ENCODE peak calls at places on chromosomes 4 and X, in eight cellular contexts. One of them, this sample, is unnamed.

GRCh38 chr4:123043793-123044425 is 121.5 kb upstream of the NUDT6 start:
- DNase-seq in uterus: no peak
- DNase-seq in A549: no peak
- DNase-seq in MM.1S: peak; percentile 37
- DNase-seq in hepatocyte: no peak
- DNase-seq in ascending aorta: no peak
- DNase-seq in testis: no peak
- DNase-seq in right cardiac atrium: no peak
- DNase-seq in this sample: no peak

GRCh38 chrX:97628807-97629596 is 745.3 kb downstream of the RPA4 start:
- DNase-seq in MM.1S: no peak
- DNase-seq in hepatocyte: peak; percentile 22
- DNase-seq in right cardiac atrium: no peak
- DNase-seq in ascending aorta: no peak
- DNase-seq in uterus: no peak
- DNase-seq in A549: no peak
- DNase-seq in testis: no peak
- DNase-seq in this sample: no peak

GRCh38 chr4:88702780-88703179 is 5.2 kb upstream of the NAP1L5 start:
- DNase-seq in ascending aorta: no peak
- DNase-seq in MM.1S: no peak
- DNase-seq in right cardiac atrium: no peak
- DNase-seq in A549: no peak
- DNase-seq in testis: no peak
- DNase-seq in uterus: no peak
- DNase-seq in hepatocyte: no peak
- DNase-seq in this sample: no peak

GRCh38 chrX:30865020-30865419 is 24.0 kb downstream of the TAB3 start:
- DNase-seq in hepatocyte: peak; percentile 11
- DNase-seq in uterus: no peak
- DNase-seq in ascending aorta: no peak
- DNase-seq in testis: no peak
- DNase-seq in right cardiac atrium: no peak
- DNase-seq in MM.1S: peak; percentile 7
- DNase-seq in A549: no peak
- DNase-seq in this sample: no peak

GRCh38 chr4:107719211-107719926 is 665 bp downstream of the PAPSS1 start:
- DNase-seq in A549: no peak
- DNase-seq in hepatocyte: no peak
- DNase-seq in right cardiac atrium: no peak
- DNase-seq in MM.1S: peak; percentile 45
- DNase-seq in uterus: peak; percentile 43
- DNase-seq in testis: no peak
- DNase-seq in ascending aorta: no peak
- DNase-seq in this sample: peak; percentile 31

GRCh38 chr4:47221721-47222120 is 190.4 kb downstream of the GABRB1 start:
- DNase-seq in ascending aorta: no peak
- DNase-seq in A549: no peak
- DNase-seq in hepatocyte: peak; percentile 10
- DNase-seq in MM.1S: no peak
- DNase-seq in right cardiac atrium: no peak
- DNase-seq in uterus: no peak
- DNase-seq in testis: no peak
- DNase-seq in this sample: no peak

GRCh38 chr4:122845760-122846159 is 19.1 kb downstream of the FGF2 start:
- DNase-seq in MM.1S: no peak
- DNase-seq in testis: no peak
- DNase-seq in hepatocyte: no peak
- DNase-seq in ascending aorta: no peak
- DNase-seq in uterus: no peak
- DNase-seq in right cardiac atrium: no peak
- DNase-seq in A549: no peak
- DNase-seq in this sample: no peak

GRCh38 chr4:143482753-143483362 is 30.6 kb upstream of the SMARCA5 start:
- DNase-seq in hepatocyte: peak; percentile 47
- DNase-seq in A549: peak; percentile 9
- DNase-seq in uterus: peak; percentile 30
- DNase-seq in ascending aorta: no peak
- DNase-seq in MM.1S: peak; percentile 48
- DNase-seq in testis: peak; percentile 33
- DNase-seq in right cardiac atrium: no peak
- DNase-seq in this sample: peak; percentile 14

GRCh38 chr4:140096483-140096861 is 57.5 kb downstream of the MAML3 start:
- DNase-seq in A549: no peak
- DNase-seq in right cardiac atrium: no peak
- DNase-seq in uterus: no peak
- DNase-seq in MM.1S: no peak
- DNase-seq in hepatocyte: no peak
- DNase-seq in ascending aorta: no peak
- DNase-seq in testis: no peak
- DNase-seq in this sample: no peak

GRCh38 chr4:173539986-173540385 is 10.0 kb upstream of the HAND2 start:
- DNase-seq in A549: no peak
- DNase-seq in MM.1S: no peak
- DNase-seq in uterus: no peak
- DNase-seq in hepatocyte: no peak
- DNase-seq in ascending aorta: no peak
- DNase-seq in testis: no peak
- DNase-seq in right cardiac atrium: no peak
- DNase-seq in this sample: no peak

DNA sequence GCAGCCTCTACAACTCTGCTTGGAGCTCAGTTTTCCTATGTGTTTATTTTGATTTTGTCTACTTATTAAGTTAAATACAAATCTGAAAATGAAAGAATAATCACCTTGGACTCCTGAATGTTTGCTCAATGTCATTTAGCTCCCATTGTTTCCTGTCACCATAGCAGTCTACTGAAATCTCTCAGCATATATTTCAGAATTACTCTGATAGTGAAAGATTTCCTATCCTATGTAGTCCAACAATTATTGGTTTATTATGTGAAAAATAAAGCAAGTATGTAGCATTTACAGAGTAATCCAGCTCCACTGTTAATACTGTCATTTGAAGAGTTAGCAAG is 168.4 kb downstream of the CBR4 start:
- DNase-seq in hepatocyte: no peak
- DNase-seq in testis: no peak
- DNase-seq in uterus: no peak
- DNase-seq in MM.1S: no peak
- DNase-seq in ascending aorta: no peak
- DNase-seq in right cardiac atrium: no peak
- DNase-seq in A549: no peak
- DNase-seq in this sample: no peak
- H3K4me1 ChIP-seq in hepatocyte: peaks cover 17% of the 10 kb centered on the region
- H3K4me1 ChIP-seq in testis: peaks cover 39% of the 10 kb centered on the region
- H3K4me1 ChIP-seq in uterus: peaks cover 4% of the 10 kb centered on the region
- H3K4me1 ChIP-seq in MM.1S: peaks cover 20% of the 10 kb centered on the region
- H3K4me1 ChIP-seq in ascending aorta: peaks cover 84% of the 10 kb centered on the region
- H3K4me1 ChIP-seq in right cardiac atrium: peaks cover 20% of the 10 kb centered on the region
- H3K4me1 ChIP-seq in A549: peaks cover 89% of the 10 kb centered on the region
- H3K4me1 ChIP-seq in this sample: peaks cover 53% of the 10 kb centered on the region

GRCh38 chr4:6275351-6275750 is 5.7 kb downstream of the WFS1 start:
- DNase-seq in A549: no peak
- DNase-seq in testis: no peak
- DNase-seq in ascending aorta: no peak
- DNase-seq in hepatocyte: no peak
- DNase-seq in MM.1S: no peak
- DNase-seq in uterus: no peak
- DNase-seq in right cardiac atrium: no peak
- DNase-seq in this sample: no peak

GRCh38 chr4:6273661-6273990 is 4.0 kb downstream of the WFS1 start:
- DNase-seq in A549: no peak
- DNase-seq in right cardiac atrium: no peak
- DNase-seq in testis: no peak
- DNase-seq in MM.1S: no peak
- DNase-seq in hepatocyte: no peak
- DNase-seq in uterus: no peak
- DNase-seq in ascending aorta: no peak
- DNase-seq in this sample: no peak

GRCh38 chr4:6277935-6278800 is 8.5 kb downstream of the WFS1 start:
- DNase-seq in A549: no peak
- DNase-seq in right cardiac atrium: no peak
- DNase-seq in testis: no peak
- DNase-seq in uterus: no peak
- DNase-seq in ascending aorta: no peak
- DNase-seq in MM.1S: no peak
- DNase-seq in hepatocyte: no peak
- DNase-seq in this sample: no peak

GRCh38 chr4:6277139-6277802 is 7.6 kb downstream of the WFS1 start:
- DNase-seq in A549: no peak
- DNase-seq in MM.1S: no peak
- DNase-seq in testis: peak; percentile 91
- DNase-seq in uterus: peak; percentile 64
- DNase-seq in right cardiac atrium: no peak
- DNase-seq in hepatocyte: no peak
- DNase-seq in ascending aorta: no peak
- DNase-seq in this sample: peak; percentile 51

GRCh38 chr4:6275898-6276563 is 6.4 kb downstream of the WFS1 start:
- DNase-seq in testis: peak; percentile 56
- DNase-seq in A549: no peak
- DNase-seq in uterus: no peak
- DNase-seq in right cardiac atrium: no peak
- DNase-seq in hepatocyte: peak; percentile 71
- DNase-seq in ascending aorta: no peak
- DNase-seq in MM.1S: no peak
- DNase-seq in this sample: no peak
- H3K27ac ChIP-seq in testis: peak overlapping the region; percentile 85
- H3K27ac ChIP-seq in A549: no peak overlapping the region
- H3K27ac ChIP-seq in uterus: peak overlapping the region; percentile 93
- H3K27ac ChIP-seq in right cardiac atrium: no peak overlapping the region
- H3K27ac ChIP-seq in hepatocyte: peak overlapping the region; percentile 81
- H3K27ac ChIP-seq in ascending aorta: peak overlapping the region; percentile 64
- H3K27ac ChIP-seq in MM.1S: no peak overlapping the region
- H3K27ac ChIP-seq in this sample: peak overlapping the region; percentile 67

DNA sequence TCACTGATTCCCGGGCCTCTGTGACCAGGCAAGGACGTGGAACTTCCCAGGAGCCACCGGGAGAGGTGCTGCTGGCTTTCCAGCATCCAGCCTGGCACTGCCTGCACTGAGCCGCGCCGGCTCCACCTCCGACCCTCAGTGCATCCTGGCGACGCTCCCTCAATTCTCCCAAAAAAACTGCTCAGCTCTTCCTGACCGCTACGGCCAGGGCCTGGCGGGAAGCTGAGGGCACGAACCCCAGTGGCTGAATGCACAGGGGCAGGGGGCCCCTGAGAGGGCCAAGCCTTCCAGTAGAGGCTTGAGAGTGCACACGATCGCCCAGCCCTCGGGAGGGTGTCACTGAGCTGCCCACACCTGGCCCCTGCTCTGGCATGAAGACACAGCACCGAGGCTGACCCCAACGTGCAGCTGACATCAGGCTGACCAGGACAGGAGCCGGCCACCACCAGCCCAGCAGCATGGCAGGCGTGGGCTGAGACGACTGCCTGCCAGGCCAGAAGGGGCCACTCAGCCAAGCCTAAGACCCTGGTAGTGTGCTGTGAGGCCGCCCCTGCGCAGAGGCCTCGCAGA is 6.9 kb downstream of the CTBP1 start:
- DNase-seq in ascending aorta: no peak
- DNase-seq in hepatocyte: peak; percentile 4
- DNase-seq in A549: no peak
- DNase-seq in right cardiac atrium: peak; percentile 55
- DNase-seq in uterus: no peak
- DNase-seq in testis: no peak
- DNase-seq in MM.1S: no peak
- DNase-seq in this sample: no peak
- H3K4me1 ChIP-seq in ascending aorta: peaks cover 47% of the 10 kb centered on the region
- H3K4me1 ChIP-seq in hepatocyte: peaks cover 23% of the 10 kb centered on the region
- H3K4me1 ChIP-seq in A549: peaks cover 10% of the 10 kb centered on the region
- H3K4me1 ChIP-seq in right cardiac atrium: peaks cover 26% of the 10 kb centered on the region
- H3K4me1 ChIP-seq in uterus: peaks cover 43% of the 10 kb centered on the region
- H3K4me1 ChIP-seq in testis: peaks cover 28% of the 10 kb centered on the region
- H3K4me1 ChIP-seq in MM.1S: peaks cover 4% of the 10 kb centered on the region
- H3K4me1 ChIP-seq in this sample: peaks cover 13% of the 10 kb centered on the region

GRCh38 chrX:49257846-49258748 is 6.4 kb downstream of the FOXP3 start:
- DNase-seq in A549: no peak
- DNase-seq in right cardiac atrium: no peak
- DNase-seq in uterus: no peak
- DNase-seq in testis: no peak
- DNase-seq in hepatocyte: no peak
- DNase-seq in MM.1S: no peak
- DNase-seq in ascending aorta: no peak
- DNase-seq in this sample: no peak

GRCh38 chrX:49258749-49259124 is 5.8 kb downstream of the FOXP3 start:
- DNase-seq in uterus: no peak
- DNase-seq in right cardiac atrium: no peak
- DNase-seq in testis: no peak
- DNase-seq in A549: no peak
- DNase-seq in MM.1S: no peak
- DNase-seq in ascending aorta: no peak
- DNase-seq in hepatocyte: no peak
- DNase-seq in this sample: no peak

GRCh38 chrX:49260221-49260985 is 4.1 kb downstream of the FOXP3 start:
- DNase-seq in ascending aorta: no peak
- DNase-seq in hepatocyte: no peak
- DNase-seq in A549: no peak
- DNase-seq in testis: no peak
- DNase-seq in right cardiac atrium: no peak
- DNase-seq in MM.1S: no peak
- DNase-seq in uterus: no peak
- DNase-seq in this sample: no peak

GRCh38 chrX:49257074-49257790 is 7.3 kb downstream of the FOXP3 start:
- DNase-seq in A549: no peak
- DNase-seq in hepatocyte: no peak
- DNase-seq in uterus: no peak
- DNase-seq in ascending aorta: no peak
- DNase-seq in right cardiac atrium: no peak
- DNase-seq in MM.1S: no peak
- DNase-seq in testis: no peak
- DNase-seq in this sample: no peak

GRCh38 chrX:49256268-49256995 is 8.1 kb downstream of the FOXP3 start:
- DNase-seq in hepatocyte: no peak
- DNase-seq in ascending aorta: no peak
- DNase-seq in uterus: no peak
- DNase-seq in A549: no peak
- DNase-seq in MM.1S: no peak
- DNase-seq in testis: no peak
- DNase-seq in right cardiac atrium: no peak
- DNase-seq in this sample: no peak
- H3K27ac ChIP-seq in hepatocyte: no peak overlapping the region
- H3K27ac ChIP-seq in ascending aorta: no peak overlapping the region
- H3K27ac ChIP-seq in uterus: no peak overlapping the region
- H3K27ac ChIP-seq in A549: no peak overlapping the region
- H3K27ac ChIP-seq in MM.1S: no peak overlapping the region
- H3K27ac ChIP-seq in testis: no peak overlapping the region
- H3K27ac ChIP-seq in right cardiac atrium: no peak overlapping the region
- H3K27ac ChIP-seq in this sample: no peak overlapping the region

GRCh38 chrX:371907-372306 is 14.8 kb downstream of the PPP2R3B start:
- DNase-seq in right cardiac atrium: peak; percentile 56
- DNase-seq in ascending aorta: no peak
- DNase-seq in uterus: no peak
- DNase-seq in MM.1S: no peak
- DNase-seq in A549: no peak
- DNase-seq in testis: no peak
- DNase-seq in hepatocyte: no peak
- DNase-seq in this sample: no peak
- H3K4me1 ChIP-seq in right cardiac atrium: no peaks in the 10 kb centered on the region
- H3K4me1 ChIP-seq in ascending aorta: peaks cover 6% of the 10 kb centered on the region
- H3K4me1 ChIP-seq in uterus: peaks cover 10% of the 10 kb centered on the region
- H3K4me1 ChIP-seq in MM.1S: no peaks in the 10 kb centered on the region
- H3K4me1 ChIP-seq in A549: peaks cover 21% of the 10 kb centered on the region
- H3K4me1 ChIP-seq in testis: peaks cover 10% of the 10 kb centered on the region
- H3K4me1 ChIP-seq in hepatocyte: peaks cover 9% of the 10 kb centered on the region
- H3K4me1 ChIP-seq in this sample: peaks cover 10% of the 10 kb centered on the region

GRCh38 chrX:13994104-13994503 is 35.6 kb downstream of the GEMIN8 start:
- DNase-seq in ascending aorta: no peak
- DNase-seq in uterus: no peak
- DNase-seq in MM.1S: no peak
- DNase-seq in A549: no peak
- DNase-seq in hepatocyte: no peak
- DNase-seq in testis: peak; percentile 26
- DNase-seq in right cardiac atrium: no peak
- DNase-seq in this sample: no peak
- H3K27ac ChIP-seq in ascending aorta: no peak overlapping the region
- H3K27ac ChIP-seq in uterus: no peak overlapping the region
- H3K27ac ChIP-seq in MM.1S: no peak overlapping the region
- H3K27ac ChIP-seq in A549: no peak overlapping the region
- H3K27ac ChIP-seq in hepatocyte: no peak overlapping the region
- H3K27ac ChIP-seq in testis: no peak overlapping the region
- H3K27ac ChIP-seq in right cardiac atrium: no peak overlapping the region
- H3K27ac ChIP-seq in this sample: no peak overlapping the region

This sample was measured in adrenal gland.